ENCODE peak calls at places on chromosomes 2 and 18, in seven cellular contexts. L is HTR-8/SVneo, E is epithelial cell of prostate, G is fibroblast of pulmonary artery, Y is hypothalamus, W is GM04504, O is fibroblast of lung. T is an unnamed sample.

GRCh38 chr2:101608411-101609317 is 88.8 kb upstream of the MAP4K4 start:
- DNase-seq in O (no peak), Y (no peak), E (no peak), W (no peak), G (no peak), L (no peak), T (no peak)

GRCh38 chr2:106161938-106162814 is 31.9 kb downstream of the UXS1 start:
- DNase-seq in L (no peak), O (peak; percentile 24), E (no peak), W (no peak), Y (no peak), G (peak; percentile 48), T (no peak)

GRCh38 chr18:59853380-59853779 is 46.4 kb upstream of the PMAIP1 start:
- DNase-seq in E (no peak), Y (no peak), W (no peak), L (no peak), O (no peak), G (no peak), T (no peak)

GRCh38 chr2:223576873-223577272 is 25.3 kb downstream of the SCG2 start:
- DNase-seq in O (peak; percentile 99), G (peak; percentile 97), W (peak; percentile 94), E (no peak), Y (no peak), L (peak; percentile 53), T (no peak)

GRCh38 chr2:178553047-178553446 is 72.8 kb downstream of the PLEKHA3 start:
- DNase-seq in O (peak; percentile 63), Y (no peak), L (peak; percentile 6), E (peak; percentile 64), G (peak; percentile 72), W (peak; percentile 72), T (no peak)

GRCh38 chr2:204205548-204205947 is 269.0 kb downstream of the ICOS start:
- DNase-seq in E (no peak), O (no peak), Y (no peak), G (no peak), W (no peak), L (no peak), T (no peak)

GRCh38 chr2:197198890-197199289 is 111.7 kb downstream of the ANKRD44 start:
- DNase-seq in W (no peak), O (no peak), E (no peak), G (peak; percentile 51), L (no peak), Y (peak; percentile 12), T (peak; percentile 52)

GRCh38 chr2:46306320-46306719 is 9.1 kb downstream of the EPAS1 start:
- DNase-seq in O (no peak), L (no peak), Y (no peak), E (peak; percentile 79), G (peak; percentile 80), W (peak; percentile 51), T (no peak)

GRCh38 chr2:95272299-95272751 is 1.9 kb upstream of the PROM2 start:
- DNase-seq in O (no peak), L (no peak), E (no peak), G (no peak), Y (no peak), W (no peak), T (no peak)

GRCh38 chr2:85326946-85327756 is 638 bp downstream of the TGOLN2 start:
- DNase-seq in E (no peak), O (peak; percentile 52), G (peak; percentile 55), L (peak; percentile 23), Y (no peak), W (no peak), T (peak; percentile 32)

GRCh38 chr18:79805211-79805862 is 7.6 kb downstream of the KCNG2 start:
- DNase-seq in G (no peak), E (no peak), Y (no peak), O (no peak), W (no peak), L (no peak), T (no peak)

GRCh38 chr2:9211496-9211895 is 4.9 kb downstream of the ASAP2 start:
- DNase-seq in L (no peak), W (no peak), G (peak; percentile 66), E (no peak), O (no peak), Y (no peak), T (no peak)

GRCh38 chr18:48200631-48201336 is 208.4 kb downstream of the ZBTB7C start:
- DNase-seq in E (no peak), G (no peak), W (no peak), Y (no peak), O (no peak), L (no peak), T (no peak)

GRCh38 chr2:236241181-236242056 is 22.8 kb downstream of the ASB18 start:
- DNase-seq in G (no peak), L (no peak), Y (no peak), E (no peak), O (no peak), W (peak; percentile 0), T (no peak)

GRCh38 chr2:82198809-82199492 is 1894.4 kb upstream of the LRRTM1 start:
- DNase-seq in Y (no peak), E (no peak), O (no peak), G (no peak), W (no peak), L (no peak), T (no peak)

GRCh38 chr2:48250943-48251342 is 279.0 kb upstream of the STON1 start:
- DNase-seq in W (no peak), E (peak; percentile 55), Y (no peak), G (peak; percentile 72), L (no peak), O (peak; percentile 57), T (no peak)

GRCh38 chr2:231919341-231920035 is 6.7 kb downstream of the NPPC start:
- DNase-seq in E (no peak), L (no peak), W (no peak), O (no peak), Y (no peak), G (no peak), T (no peak)

GRCh38 chr2:66839551-66840320 is 404.8 kb downstream of the MEIS1 start:
- DNase-seq in Y (no peak), E (peak; percentile 92), W (peak; percentile 93), O (peak; percentile 99), G (peak; percentile 96), L (peak; percentile 75), T (no peak)

GRCh38 chr2:237459226-237459625 is 27.8 kb upstream of the MLPH start:
- DNase-seq in Y (no peak), L (no peak), W (no peak), G (peak; percentile 21), E (no peak), O (peak; percentile 28), T (no peak)